ENCODE peak calls at places on chromosomes 13 and 19, in six cellular contexts. R is AG04449, E is fibroblast of pulmonary artery, U is thoracic aorta, B is hepatocyte, T is omental fat pad. A is an unnamed sample.

GRCh38 chr13:51818771-51819511 is 15.0 kb upstream of the DHRS12 start:
- DNase-seq in R (no peak), U (no peak), T (no peak), B (no peak), E (peak), A (peak)

GRCh38 chr13:41271456-41272285 is 8.3 kb upstream of the MTRF1 start:
- DNase-seq in T (no peak), U (no peak), E (no peak), R (no peak), B (no peak), A (no peak)

GRCh38 chr19:40217921-40218890 is at the start of gene TTC9B:
- DNase-seq in B (peak), T (no peak), E (no peak), U (no peak), R (no peak), A (no peak)

GRCh38 chr13:58587183-58587582 is 955.6 kb downstream of the PCDH17 start:
- DNase-seq in T (no peak), U (no peak), R (no peak), E (no peak), B (no peak), A (no peak)

GRCh38 chr19:19115954-19116353 is 22.3 kb downstream of the TMEM161A start:
- DNase-seq in B (no peak), R (no peak), T (no peak), U (no peak), E (peak), A (peak)

GRCh38 chr13:43838909-43839308 is 40.6 kb downstream of the CCDC122 start:
- DNase-seq in T (no peak), R (peak), B (no peak), E (peak), U (no peak), A (no peak)

GRCh38 chr19:33465371-33465770 is 56.2 kb downstream of the PEPD start:
- DNase-seq in B (no peak), U (no peak), E (no peak), T (no peak), R (no peak), A (no peak)

GRCh38 chr13:103517066-103517767 is 451.0 kb upstream of the SLC10A2 start:
- DNase-seq in U (no peak), B (peak), R (no peak), T (no peak), E (no peak), A (no peak)

GRCh38 chr13:65292488-65292901 is 1937.6 kb downstream of the PCDH9 start:
- DNase-seq in B (peak), U (no peak), E (peak), R (peak), T (no peak), A (peak)

GRCh38 chr13:20997301-20998061 is 63.9 kb downstream of the LATS2 start:
- DNase-seq in E (peak), R (peak), T (no peak), B (no peak), U (no peak), A (no peak)

GRCh38 chr13:69579351-69579750 is 528.3 kb upstream of the ATXN8OS start:
- DNase-seq in E (no peak), B (peak), U (no peak), T (no peak), R (no peak), A (no peak)

GRCh38 chr13:51451467-51452390 is 1.1 kb downstream of the INTS6 start:
- DNase-seq in R (no peak), T (peak), U (peak), E (peak), B (peak), A (peak)

GRCh38 chr13:100208596-100208995 is 119.7 kb downstream of the PCCA start:
- DNase-seq in E (no peak), B (no peak), R (no peak), U (no peak), T (no peak), A (no peak)

GRCh38 chr19:5253403-5254110 is 87.1 kb downstream of the PTPRS start:
- DNase-seq in U (no peak), B (no peak), T (no peak), R (no peak), E (no peak), A (no peak)

GRCh38 chr13:66875264-66875663 is 354.9 kb downstream of the PCDH9 start:
- DNase-seq in R (no peak), B (no peak), T (no peak), U (no peak), E (no peak), A (no peak)

GRCh38 chr13:41060723-41061074 is 610 bp upstream of the WBP4 start:
- DNase-seq in T (peak), R (no peak), U (peak), B (peak), E (no peak), A (peak)

GRCh38 chr13:87244256-87244870 is 426.8 kb upstream of the SLITRK5 start:
- DNase-seq in R (no peak), U (no peak), B (no peak), E (no peak), T (no peak), A (no peak)

GRCh38 chr13:38350114-38350617 is 515 bp downstream of the UFM1 start:
- DNase-seq in R (no peak), E (peak), B (peak), T (peak), U (peak), A (peak)

GRCh38 chr19:49890349-49891311 is 6.1 kb downstream of the IL4I1 start:
- DNase-seq in E (no peak), U (no peak), R (no peak), T (no peak), B (peak), A (no peak)

GRCh38 chr13:44160549-44161278 is 212.9 kb upstream of the SERP2 start:
- DNase-seq in R (no peak), T (no peak), E (no peak), B (peak), U (no peak), A (no peak)

DNA sequence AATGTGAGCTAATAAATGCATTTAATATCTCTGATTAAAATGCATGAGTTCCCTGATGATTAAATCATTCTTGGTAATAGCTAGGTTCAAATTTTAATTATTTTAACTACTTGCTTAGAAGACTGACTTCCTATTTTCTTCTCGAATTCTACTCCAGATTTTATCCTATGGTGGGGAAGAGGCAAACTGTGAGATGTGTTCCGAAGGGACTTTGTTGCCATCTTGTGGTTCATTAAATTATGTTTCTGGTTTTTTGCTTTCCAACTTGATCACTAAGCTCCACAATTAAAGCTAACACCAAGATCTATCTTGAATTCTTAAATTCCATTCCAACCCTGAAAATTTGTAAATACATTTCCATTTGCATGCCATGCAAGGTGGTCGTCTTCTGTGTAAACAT is 538.4 kb upstream of the PCDH20 start:
- DNase-seq in B (peak), U (no peak), T (no peak), E (peak), R (no peak), A (peak)
- TF ChIP-seq CTCF in B (peak), U (peak), T (no peak), E (peak), R (no peak), A (peak)

GRCh38 chr13:89953581-89953980 is 1393.9 kb upstream of the MIR17HG start:
- DNase-seq in U (no peak), R (no peak), B (no peak), E (no peak), T (no peak), A (no peak)

GRCh38 chr13:89950225-89950624 is 1397.3 kb upstream of the MIR17HG start:
- DNase-seq in E (no peak), B (no peak), T (no peak), R (no peak), U (no peak), A (no peak)

GRCh38 chr13:89955773-89956172 is 1391.7 kb upstream of the MIR17HG start:
- DNase-seq in T (no peak), B (no peak), U (no peak), E (no peak), R (no peak), A (no peak)

GRCh38 chr13:89951341-89951740 is 1396.1 kb upstream of the MIR17HG start:
- DNase-seq in E (no peak), B (no peak), U (no peak), R (no peak), T (no peak), A (no peak)
- TF ChIP-seq CTCF in E (no peak), B (no peak), U (no peak), R (no peak), T (no peak), A (no peak)

GRCh38 chr19:51394045-51394836 is 3.9 kb upstream of the C19orf84 start:
- DNase-seq in B (peak), R (peak), E (peak), T (peak), U (peak), A (peak)
- TF ChIP-seq CTCF in B (peak), R (no peak), E (no peak), T (no peak), U (no peak), A (no peak)

GRCh38 chr19:10510301-10510802 is 6.9 kb downstream of the S1PR5 start:
- DNase-seq in E (no peak), T (no peak), U (no peak), B (peak), R (no peak), A (peak)
- TF ChIP-seq CTCF in E (peak), T (no peak), U (peak), B (peak), R (peak), A (peak)

GRCh38 chr19:47272448-47273312 is 2.0 kb upstream of the INAFM1 start:
- DNase-seq in U (peak), E (peak), R (no peak), B (no peak), T (no peak), A (no peak)
- TF ChIP-seq CTCF in U (no peak), E (no peak), R (no peak), B (no peak), T (no peak), A (no peak)

DNA sequence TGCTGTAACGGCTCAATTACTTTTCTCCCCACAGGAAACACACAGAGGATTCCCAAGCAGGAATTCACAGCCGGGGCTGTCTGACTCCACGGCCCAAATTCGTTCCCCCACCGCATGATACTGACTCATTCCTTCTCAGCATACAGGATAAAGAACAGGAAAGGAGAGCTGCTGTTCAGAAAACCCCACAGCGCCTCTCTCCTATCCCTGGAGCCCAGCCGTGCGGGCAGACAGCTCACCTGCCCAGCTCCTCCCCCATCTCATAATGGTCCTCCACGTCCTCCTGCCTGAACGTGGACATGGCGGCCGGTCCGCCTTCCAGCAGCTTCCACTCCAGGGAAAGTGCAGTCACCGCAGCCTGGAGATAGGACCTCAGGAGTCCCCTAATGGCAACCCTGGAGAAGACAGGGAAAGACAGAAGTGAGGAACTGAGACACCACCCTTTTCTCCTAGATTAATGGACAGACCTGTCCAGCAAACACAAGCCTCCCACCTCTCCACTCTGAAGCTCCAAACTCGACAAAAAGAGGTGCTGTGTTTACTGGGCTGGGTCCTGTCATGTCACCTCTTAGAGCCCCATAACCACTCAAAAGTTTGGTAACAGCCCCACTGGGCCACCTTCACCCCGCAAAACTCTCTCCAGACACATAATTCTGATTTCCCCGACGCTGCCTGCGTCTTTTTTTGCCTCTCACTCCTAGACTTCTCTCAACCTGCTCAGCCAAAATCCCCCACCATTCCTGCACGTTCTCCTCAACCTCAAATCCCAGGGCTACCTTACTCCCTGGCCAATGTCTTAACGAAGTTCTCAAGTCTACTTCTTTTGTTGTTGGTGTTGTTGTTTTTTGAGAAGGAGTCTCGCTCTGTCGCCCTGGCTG is 1.2 kb downstream of the DAPK3 start:
- DNase-seq in E (peak), R (peak), T (no peak), B (peak), U (no peak), A (peak)
- TF ChIP-seq CTCF in E (peak), R (peak), T (no peak), B (peak), U (peak), A (peak)

GRCh38 chr13:99034333-99035085 is 56.6 kb upstream of the DOCK9 start:
- DNase-seq in B (no peak), T (no peak), E (no peak), U (no peak), R (no peak), A (no peak)

GRCh38 chr13:99028890-99029289 is 51.0 kb upstream of the DOCK9 start:
- DNase-seq in E (no peak), T (no peak), B (no peak), R (no peak), U (no peak), A (no peak)

GRCh38 chr13:99033814-99034213 is 56.0 kb upstream of the DOCK9 start:
- DNase-seq in U (no peak), E (peak), B (peak), R (no peak), T (no peak), A (peak)

GRCh38 chr13:99029576-99029975 is 51.7 kb upstream of the DOCK9 start:
- DNase-seq in T (no peak), R (no peak), E (no peak), B (no peak), U (no peak), A (no peak)

GRCh38 chr13:99031725-99032298 is 53.9 kb upstream of the DOCK9 start:
- DNase-seq in T (no peak), R (no peak), U (no peak), B (no peak), E (no peak), A (peak)
- TF ChIP-seq CTCF in T (no peak), R (no peak), U (no peak), B (no peak), E (no peak), A (no peak)

GRCh38 chr19:47094557-47095517 is 18.7 kb downstream of the ZC3H4 start:
- DNase-seq in T (no peak), U (no peak), E (no peak), R (no peak), B (peak), A (no peak)

GRCh38 chr19:47096721-47097120 is 16.9 kb downstream of the ZC3H4 start:
- DNase-seq in R (no peak), U (no peak), B (no peak), T (no peak), E (no peak), A (no peak)

GRCh38 chr19:47095707-47096704 is 17.6 kb downstream of the ZC3H4 start:
- DNase-seq in U (no peak), E (no peak), R (no peak), B (peak), T (no peak), A (peak)

GRCh38 chr19:47093254-47093653 is 20.3 kb downstream of the ZC3H4 start:
- DNase-seq in U (no peak), E (no peak), B (no peak), T (no peak), R (no peak), A (no peak)

DNA sequence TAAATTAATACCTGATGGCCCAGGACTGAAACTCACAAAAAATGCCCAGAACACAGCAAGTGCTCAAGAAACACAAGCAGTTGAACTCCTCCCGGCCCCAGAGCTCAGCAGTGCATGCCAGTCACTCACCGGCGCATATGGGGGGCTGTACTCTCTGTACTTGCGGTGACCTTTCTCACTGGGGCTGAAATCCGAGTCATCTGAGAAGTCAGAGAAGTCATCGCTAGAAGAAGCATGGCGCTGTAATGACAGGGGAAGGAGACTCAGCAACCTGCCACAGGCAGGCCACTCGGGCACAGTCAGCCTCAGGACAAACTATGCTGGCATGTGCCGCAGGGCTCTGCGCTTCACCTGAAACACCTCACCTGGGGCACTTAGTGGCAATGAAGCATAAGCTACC is 19.7 kb downstream of the ZC3H4 start:
- DNase-seq in R (no peak), B (no peak), E (no peak), U (no peak), T (no peak), A (no peak)
- TF ChIP-seq CTCF in R (no peak), B (no peak), E (no peak), U (no peak), T (no peak), A (no peak)

GRCh38 chr19:29415507-29415906 is 110.3 kb upstream of the VSTM2B start:
- DNase-seq in R (no peak), U (no peak), B (no peak), T (no peak), E (no peak), A (no peak)

GRCh38 chr19:29409121-29409862 is 116.5 kb upstream of the VSTM2B start:
- DNase-seq in E (no peak), T (no peak), U (no peak), R (no peak), B (no peak), A (no peak)

GRCh38 chr19:29413435-29413834 is 112.4 kb upstream of the VSTM2B start:
- DNase-seq in R (no peak), E (no peak), B (no peak), T (no peak), U (no peak), A (no peak)

GRCh38 chr19:29405728-29405995 is 120.1 kb upstream of the VSTM2B start:
- DNase-seq in E (no peak), T (no peak), U (no peak), R (no peak), B (no peak), A (no peak)

GRCh38 chr19:29410974-29411615 is 114.7 kb upstream of the VSTM2B start:
- DNase-seq in E (no peak), T (no peak), B (no peak), U (no peak), R (no peak), A (no peak)
- TF ChIP-seq CTCF in E (no peak), T (no peak), B (no peak), U (no peak), R (no peak), A (no peak)